ENCODE peak calls at places on chromosomes 4 and X, in six cellular contexts. T is HFFc6, O is NCI-H2171 treated with DMSO at 0.1 percent for 48 hours, Z is caudate nucleus, K is C1 segment of cervical spinal cord, H is amygdala. L is an unnamed sample.

GRCh38 chr4:173410106-173410505 is 11.2 kb upstream of the SCRG1 start:
- DNase-seq in T (no peak), O (no peak), Z (no peak), H (peak; percentile 30), K (peak; percentile 38), L (no peak)

GRCh38 chr4:4401049-4401448 is 14.1 kb downstream of the NSG1 start:
- DNase-seq in O (no peak), H (no peak), T (no peak), K (no peak), Z (no peak), L (no peak)

GRCh38 chrX:112841820-112842157 is 1.2 kb upstream of the AMOT start:
- DNase-seq in T (no peak), K (no peak), O (no peak), Z (no peak), H (no peak), L (no peak)

GRCh38 chr4:177159600-177159999 is 150.1 kb upstream of the NEIL3 start:
- DNase-seq in T (no peak), H (no peak), O (no peak), Z (no peak), K (no peak), L (peak; percentile 43)

GRCh38 chr4:100258675-100259074 is 68.4 kb upstream of the DDIT4L start:
- DNase-seq in H (no peak), O (no peak), T (no peak), Z (no peak), K (no peak), L (no peak)

GRCh38 chrX:12308420-12308819 is 170.1 kb downstream of the FRMPD4 start:
- DNase-seq in Z (no peak), H (no peak), O (no peak), T (no peak), K (no peak), L (peak; percentile 27)

GRCh38 chr4:102585329-102585728 is 84.2 kb downstream of the NFKB1 start:
- DNase-seq in Z (no peak), K (no peak), H (no peak), T (no peak), O (no peak), L (no peak)

GRCh38 chrX:48896611-48897011 is 957 bp downstream of the TIMM17B start:
- DNase-seq in H (no peak), O (peak; percentile 3), T (no peak), Z (no peak), K (no peak), L (no peak)

GRCh38 chr4:150619032-150619431 is 37.1 kb downstream of the MAB21L2 start:
- DNase-seq in K (no peak), T (no peak), O (peak; percentile 0), H (no peak), Z (no peak), L (no peak)

GRCh38 chr4:168643083-168643795 is 146.4 kb downstream of the PALLD start:
- DNase-seq in T (no peak), Z (no peak), K (no peak), H (no peak), O (no peak), L (no peak)

GRCh38 chr4:159639924-159640323 is 537.0 kb downstream of the RAPGEF2 start:
- DNase-seq in T (no peak), K (no peak), Z (no peak), O (no peak), H (no peak), L (no peak)

GRCh38 chr4:186159613-186160012 is 31.8 kb upstream of the CYP4V2 start:
- DNase-seq in O (no peak), H (no peak), Z (no peak), T (no peak), K (no peak), L (no peak)

GRCh38 chr4:8477095-8477635 is 36.6 kb downstream of the TRMT44 start:
- DNase-seq in K (no peak), H (no peak), O (no peak), Z (no peak), T (no peak), L (no peak)

GRCh38 chrX:69179380-69179911 is 14.2 kb upstream of the PJA1 start:
- DNase-seq in Z (no peak), T (no peak), K (no peak), H (peak; percentile 20), O (peak; percentile 88), L (peak; percentile 76)

GRCh38 chr4:26406346-26406975 is 83.8 kb downstream of the CCKAR start:
- DNase-seq in K (no peak), Z (no peak), T (no peak), O (no peak), H (no peak), L (no peak)

GRCh38 chr4:45350438-45350837 is 624.1 kb upstream of the GNPDA2 start:
- DNase-seq in K (peak; percentile 9), Z (no peak), O (no peak), H (no peak), T (no peak), L (no peak)

GRCh38 chr4:150971901-150972300 is 43.2 kb downstream of the LRBA start:
- DNase-seq in T (no peak), K (no peak), Z (no peak), O (no peak), H (no peak), L (no peak)

GRCh38 chr4:182968917-182969650 is 51.9 kb upstream of the DCTD start:
- DNase-seq in Z (no peak), H (no peak), T (no peak), O (no peak), K (no peak), L (no peak)

GRCh38 chrX:41480508-41481260 is 33.5 kb downstream of the NYX start:
- DNase-seq in T (no peak), K (no peak), O (no peak), H (no peak), Z (no peak), L (no peak)

GRCh38 chr4:186845137-186845842 is 121.6 kb upstream of the FAT1 start:
- DNase-seq in T (peak; percentile 94), H (no peak), K (no peak), Z (no peak), O (no peak), L (no peak)

GRCh38 chr4:25500626-25501318 is 123.7 kb downstream of the ANAPC4 start:
- DNase-seq in T (no peak), Z (no peak), H (no peak), K (no peak), O (peak; percentile 81), L (no peak)

GRCh38 chrX:72027914-72028307 is 103.8 kb downstream of the RTL5 start:
- DNase-seq in K (no peak), O (no peak), T (no peak), H (no peak), Z (no peak), L (no peak)

GRCh38 chr4:142707397-142707796 is 138.7 kb downstream of the INPP4B start:
- DNase-seq in H (no peak), T (no peak), O (no peak), Z (no peak), K (no peak), L (no peak)

GRCh38 chrX:96314974-96315373 is 369.7 kb upstream of the DIAPH2 start:
- DNase-seq in K (no peak), O (no peak), Z (no peak), T (peak; percentile 38), H (no peak), L (no peak)

GRCh38 chrX:151970661-151971060 is 3.8 kb downstream of the GABRE start:
- DNase-seq in O (no peak), T (peak; percentile 91), H (no peak), K (no peak), Z (no peak), L (no peak)

GRCh38 chr4:103375278-103375677 is 177.1 kb upstream of the CENPE start:
- DNase-seq in K (no peak), H (no peak), O (no peak), T (peak; percentile 69), Z (no peak), L (no peak)

GRCh38 chr4:13968723-13969122 is 341.2 kb upstream of the BOD1L1 start:
- DNase-seq in H (no peak), T (no peak), Z (no peak), O (no peak), K (no peak), L (no peak)

GRCh38 chr4:13750594-13750993 is 123.1 kb upstream of the BOD1L1 start:
- DNase-seq in Z (no peak), K (no peak), T (no peak), O (no peak), H (no peak), L (no peak)

GRCh38 chrX:108447303-108447702 is 7.7 kb downstream of the COL4A5 start:
- DNase-seq in Z (no peak), K (no peak), H (no peak), T (no peak), O (no peak), L (no peak)

GRCh38 chrX:7316887-7317286 is 168.9 kb upstream of the PUDP start:
- DNase-seq in Z (no peak), T (peak; percentile 56), K (no peak), O (no peak), H (no peak), L (no peak)

GRCh38 chr4:128668566-128668965 is 140.9 kb upstream of the JADE1 start:
- DNase-seq in Z (no peak), T (no peak), O (no peak), H (no peak), K (no peak), L (no peak)

GRCh38 chr4:187612211-187612780 is 383.3 kb upstream of the ZFP42 start:
- DNase-seq in K (no peak), O (no peak), Z (no peak), T (no peak), H (no peak), L (no peak)

GRCh38 chr4:169070071-169070894 is 60.2 kb upstream of the CBR4 start:
- DNase-seq in H (no peak), T (peak; percentile 97), K (no peak), O (no peak), Z (no peak), L (no peak)

GRCh38 chr4:155578219-155578618 is 88.4 kb upstream of the GUCY1A1 start:
- DNase-seq in T (no peak), Z (no peak), H (no peak), K (no peak), O (no peak), L (no peak)

GRCh38 chr4:8079031-8079885 is 79.4 kb downstream of the ABLIM2 start:
- DNase-seq in Z (no peak), T (no peak), O (no peak), H (no peak), K (no peak), L (peak; percentile 92)